ENCODE peak calls at places on chromosomes 5 and 9, in six cellular contexts. K, C, T, H, X and Q are unnamed samples.

GRCh38 chr5:63375851-63376250 is 586.4 kb downstream of the HTR1A start:
- DNase-seq in K (no peak), T (no peak), X (no peak), C (no peak), H (no peak), Q (no peak)

GRCh38 chr9:108412755-108413154 is 443.0 kb downstream of the ACTL7B start:
- DNase-seq in T (peak; percentile 50), H (peak; percentile 92), K (peak; percentile 11), X (no peak), C (no peak), Q (peak; percentile 86)

GRCh38 chr5:77945874-77946273 is 169.7 kb upstream of the TBCA start:
- DNase-seq in X (no peak), T (no peak), H (peak; percentile 4), K (no peak), C (no peak), Q (no peak)

GRCh38 chr5:1177826-1178528 is 23.4 kb upstream of the SLC6A19 start:
- DNase-seq in T (no peak), H (no peak), X (no peak), C (no peak), K (no peak), Q (no peak)

GRCh38 chr9:123615381-123615780 is 259.4 kb downstream of the CRB2 start:
- DNase-seq in K (no peak), C (no peak), H (no peak), X (no peak), T (no peak), Q (no peak)

GRCh38 chr9:121376214-121376830 is 6.3 kb upstream of the STOM start:
- DNase-seq in K (peak; percentile 46), C (no peak), T (no peak), H (no peak), X (peak; percentile 37), Q (no peak)

GRCh38 chr5:169200086-169200778 is 100.7 kb downstream of the SLIT3 start:
- DNase-seq in X (no peak), T (no peak), C (no peak), K (no peak), H (no peak), Q (no peak)

GRCh38 chr5:123585871-123586270 is 73.9 kb downstream of the CSNK1G3 start:
- DNase-seq in C (no peak), K (no peak), H (no peak), X (no peak), T (no peak), Q (no peak)

GRCh38 chr5:181221792-181222629 is 1.1 kb upstream of the TRIM41 start:
- DNase-seq in T (peak; percentile 95), X (peak; percentile 98), C (peak; percentile 97), H (peak; percentile 98), K (peak; percentile 98), Q (peak; percentile 97)

GRCh38 chr9:120500733-120501132 is 79.2 kb downstream of the CDK5RAP2 start:
- DNase-seq in C (no peak), X (no peak), K (no peak), T (no peak), H (no peak), Q (no peak)

GRCh38 chr5:171629221-171630005 is 156.2 kb upstream of the SMIM23 start:
- DNase-seq in X (no peak), K (peak; percentile 7), T (no peak), C (no peak), H (peak; percentile 46), Q (peak; percentile 29)

GRCh38 chr5:17177491-17178204 is 39.8 kb upstream of the BASP1 start:
- DNase-seq in K (no peak), H (no peak), C (no peak), T (no peak), X (peak; percentile 81), Q (no peak)

GRCh38 chr5:76104027-76104426 is 20.8 kb downstream of the SV2C start:
- DNase-seq in X (peak; percentile 22), T (no peak), K (peak; percentile 19), H (peak; percentile 64), C (peak; percentile 66), Q (peak; percentile 57)

GRCh38 chr9:129749575-129749974 is 3.3 kb downstream of the PTGES start:
- DNase-seq in K (no peak), H (no peak), T (no peak), X (no peak), C (no peak), Q (no peak)

GRCh38 chr9:120571443-120572257 is 8.3 kb downstream of the CDK5RAP2 start:
- DNase-seq in K (peak; percentile 85), X (no peak), H (no peak), C (no peak), T (no peak), Q (no peak)

GRCh38 chr5:134466241-134467069 is 54.8 kb upstream of the CDKN2AIPNL start:
- DNase-seq in X (peak; percentile 95), H (peak; percentile 62), T (peak; percentile 88), K (peak; percentile 55), C (peak; percentile 41), Q (peak; percentile 96)

GRCh38 chr5:113719549-113719948 is 206.1 kb downstream of the YTHDC2 start:
- DNase-seq in H (no peak), T (no peak), K (no peak), C (no peak), X (no peak), Q (no peak)

GRCh38 chr9:121120386-121120785 is 45.6 kb downstream of the CNTRL start:
- DNase-seq in X (no peak), K (no peak), T (no peak), H (no peak), C (no peak), Q (no peak)

GRCh38 chr9:35598863-35599590 is 6.0 kb upstream of the TESK1 start:
- DNase-seq in K (no peak), C (no peak), X (no peak), H (no peak), T (no peak), Q (peak; percentile 63)

GRCh38 chr5:172870261-172870806 is 36.3 kb downstream of the ERGIC1 start:
- DNase-seq in T (no peak), C (no peak), X (peak; percentile 88), H (peak; percentile 90), K (peak; percentile 97), Q (no peak)

GRCh38 chr5:10914741-10915480 is 153.9 kb upstream of the DAP start:
- DNase-seq in X (no peak), H (no peak), K (no peak), C (no peak), T (no peak), Q (no peak)

GRCh38 chr9:97857603-97858392 is 4.8 kb downstream of the FOXE1 start:
- DNase-seq in T (no peak), H (peak; percentile 28), X (no peak), K (no peak), C (peak; percentile 20), Q (no peak)
- H2BK120ac ChIP-seq in T (no peak overlapping the region), H (no peak overlapping the region), X (no peak overlapping the region), K (no peak overlapping the region), C (no peak overlapping the region), Q (no peak overlapping the region)

GRCh38 chr9:84953797-84954695 is 284.5 kb downstream of the NTRK2 start:
- DNase-seq in C (peak; percentile 78), H (peak; percentile 83), T (peak; percentile 56), K (peak; percentile 1), X (peak; percentile 61), Q (peak; percentile 87)
- H4K91ac ChIP-seq in C (no peak overlapping the region), H (peak overlapping the region; percentile 91), T (no peak overlapping the region), K (no peak overlapping the region), X (no peak overlapping the region), Q (no peak overlapping the region)

DNA sequence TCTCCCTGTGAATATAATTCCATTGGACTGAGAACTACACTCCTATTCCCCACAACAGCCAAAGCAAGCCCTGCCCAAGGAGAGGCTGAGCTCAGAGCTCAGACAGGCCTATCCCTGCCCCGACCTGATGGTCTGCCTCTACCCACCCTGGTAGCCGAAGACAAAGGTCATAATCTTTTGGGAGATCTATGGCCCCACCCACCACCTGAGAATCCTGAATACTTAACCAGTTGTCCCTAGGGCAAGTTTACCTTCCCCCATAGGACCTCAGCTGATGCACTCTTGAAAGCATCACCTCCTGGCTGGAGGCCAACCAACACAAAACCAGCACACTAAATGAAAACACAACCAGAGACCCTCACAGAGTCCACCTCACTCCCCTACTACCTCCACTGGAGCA is 167.5 kb downstream of the PRR16 start:
- DNase-seq in X (no peak), K (no peak), H (no peak), T (no peak), C (no peak), Q (no peak)
- H2BK120ac ChIP-seq in X (no peak overlapping the region), K (no peak overlapping the region), H (no peak overlapping the region), T (no peak overlapping the region), C (no peak overlapping the region), Q (no peak overlapping the region)

GRCh38 chr5:74540582-74540981 is 99.9 kb downstream of the ENC1 start:
- DNase-seq in H (no peak), T (no peak), X (peak; percentile 27), C (no peak), K (no peak), Q (no peak)
- H4K91ac ChIP-seq in H (peak overlapping the region; percentile 66), T (no peak overlapping the region), X (no peak overlapping the region), C (no peak overlapping the region), K (peak overlapping the region; percentile 31), Q (no peak overlapping the region)